ENCODE peak calls at places on chromosomes 5 and 9, in eight cellular contexts. Q is mammary epithelial cell; P is left ventricle myocardium inferior; K is CD4-positive, alpha-beta memory T cell; X is A549; O is adrenal gland; U is gastrocnemius medialis; D is fibroblast of pulmonary artery. N is an unnamed sample.

GRCh38 chr5:163565931-163566608 is 60.7 kb downstream of the MAT2B start:
- DNase-seq in Q (peak), P (no peak), K (peak), X (peak), O (peak), U (no peak), D (peak), N (peak)

GRCh38 chr5:125038477-125038876 is 292.0 kb upstream of the ZNF608 start:
- DNase-seq in Q (no peak), P (no peak), K (no peak), X (no peak), O (no peak), U (no peak), D (no peak), N (no peak)

GRCh38 chr5:115787426-115787825 is 29.0 kb downstream of the CDO1 start:
- DNase-seq in Q (no peak), P (no peak), K (no peak), X (no peak), O (no peak), U (no peak), D (no peak), N (no peak)

GRCh38 chr5:56350595-56351170 is 117.6 kb upstream of the ANKRD55 start:
- DNase-seq in Q (peak), P (peak), K (no peak), X (peak), O (peak), U (peak), D (peak), N (no peak)

GRCh38 chr5:122200456-122200855 is 71.1 kb downstream of the ZNF474 start:
- DNase-seq in Q (no peak), P (no peak), K (no peak), X (no peak), O (no peak), U (no peak), D (no peak), N (no peak)

GRCh38 chr9:92236465-92236864 is 57.0 kb downstream of the IARS1 start:
- DNase-seq in Q (no peak), P (no peak), K (no peak), X (no peak), O (no peak), U (no peak), D (no peak), N (no peak)

GRCh38 chr5:24444439-24444838 is 200.3 kb downstream of the CDH10 start:
- DNase-seq in Q (no peak), P (no peak), K (no peak), X (no peak), O (no peak), U (no peak), D (no peak), N (no peak)

GRCh38 chr9:37676411-37676830 is 25.7 kb downstream of the FRMPD1 start:
- DNase-seq in Q (no peak), P (no peak), K (no peak), X (no peak), O (no peak), U (peak), D (no peak), N (no peak)

GRCh38 chr9:468766-469496 is 254.3 kb downstream of the DOCK8 start:
- DNase-seq in Q (no peak), P (no peak), K (no peak), X (no peak), O (no peak), U (no peak), D (no peak), N (no peak)

GRCh38 chr5:142685418-142686209 is at the start of gene FGF1:
- DNase-seq in Q (peak), P (peak), K (no peak), X (no peak), O (no peak), U (no peak), D (no peak), N (no peak)

GRCh38 chr9:114906922-114907571 is 23.3 kb downstream of the TNFSF8 start:
- DNase-seq in Q (peak), P (no peak), K (no peak), X (peak), O (peak), U (no peak), D (peak), N (no peak)

GRCh38 chr5:166772770-166773169 is 1518.7 kb upstream of the WWC1 start:
- DNase-seq in Q (peak), P (no peak), K (no peak), X (no peak), O (no peak), U (no peak), D (peak), N (no peak)

GRCh38 chr9:106583751-106584150 is 279.2 kb upstream of the ZNF462 start:
- DNase-seq in Q (peak), P (no peak), K (no peak), X (no peak), O (no peak), U (no peak), D (no peak), N (no peak)

GRCh38 chr5:11363779-11364178 is 540.5 kb downstream of the CTNND2 start:
- DNase-seq in Q (no peak), P (no peak), K (no peak), X (no peak), O (no peak), U (no peak), D (no peak), N (no peak)

GRCh38 chr5:37836173-37837100 is 3.4 kb downstream of the GDNF start:
- DNase-seq in Q (peak), P (peak), K (no peak), X (no peak), O (no peak), U (no peak), D (peak), N (no peak)

GRCh38 chr9:89412951-89413350 is 85.0 kb downstream of the SEMA4D start:
- DNase-seq in Q (no peak), P (no peak), K (no peak), X (no peak), O (no peak), U (no peak), D (no peak), N (no peak)

GRCh38 chr5:14143843-14144585 is 872 bp downstream of the TRIO start:
- DNase-seq in Q (peak), P (peak), K (peak), X (no peak), O (peak), U (peak), D (no peak), N (no peak)

DNA sequence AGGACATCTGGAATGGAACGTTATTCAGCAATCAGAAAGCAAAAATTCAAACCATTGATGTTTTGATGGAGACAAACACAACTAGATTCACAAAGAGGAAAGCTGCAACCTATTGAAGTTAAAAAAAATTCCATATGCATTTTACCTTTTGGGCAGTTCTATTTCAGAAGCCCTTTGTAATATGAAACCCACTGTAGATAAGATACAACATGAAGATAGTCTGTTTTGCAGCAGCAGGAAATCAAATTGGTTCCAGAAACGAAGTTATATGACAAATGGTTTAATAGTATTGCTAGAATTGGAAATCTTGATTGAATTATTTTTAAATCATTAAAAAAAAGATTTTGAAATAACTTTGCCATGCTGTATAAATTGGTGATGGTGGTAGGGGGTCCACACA is 872 bp downstream of the LIX1 start:
- DNase-seq in Q (no peak), P (no peak), K (no peak), X (no peak), O (no peak), U (no peak), D (no peak), N (no peak)
- H3K4me3 ChIP-seq in Q (no peak), P (no peak), K (no peak), X (no peak), O (no peak), U (no peak), D (no peak), N (no peak)

GRCh38 chr5:174723979-174724483 is 351 bp upstream of the MSX2 start:
- DNase-seq in Q (peak), P (no peak), K (no peak), X (peak), O (no peak), U (no peak), D (peak), N (no peak)

GRCh38 chr5:174726916-174727793 is 2.8 kb downstream of the MSX2 start:
- DNase-seq in Q (no peak), P (no peak), K (no peak), X (no peak), O (no peak), U (no peak), D (no peak), N (no peak)

GRCh38 chr5:174725991-174726601 is 1.7 kb downstream of the MSX2 start:
- DNase-seq in Q (no peak), P (no peak), K (no peak), X (no peak), O (no peak), U (no peak), D (no peak), N (no peak)

GRCh38 chr5:174724484-174725260 is at the start of gene MSX2:
- DNase-seq in Q (peak), P (peak), K (peak), X (peak), O (peak), U (peak), D (peak), N (no peak)

GRCh38 chr5:174725261-174725990 is 1.0 kb downstream of the MSX2 start:
- DNase-seq in Q (peak), P (no peak), K (no peak), X (no peak), O (no peak), U (no peak), D (no peak), N (no peak)
- H3K4me3 ChIP-seq in Q (peak), P (peak), K (no peak), X (peak), O (peak), U (peak), D (peak), N (no peak)

DNA sequence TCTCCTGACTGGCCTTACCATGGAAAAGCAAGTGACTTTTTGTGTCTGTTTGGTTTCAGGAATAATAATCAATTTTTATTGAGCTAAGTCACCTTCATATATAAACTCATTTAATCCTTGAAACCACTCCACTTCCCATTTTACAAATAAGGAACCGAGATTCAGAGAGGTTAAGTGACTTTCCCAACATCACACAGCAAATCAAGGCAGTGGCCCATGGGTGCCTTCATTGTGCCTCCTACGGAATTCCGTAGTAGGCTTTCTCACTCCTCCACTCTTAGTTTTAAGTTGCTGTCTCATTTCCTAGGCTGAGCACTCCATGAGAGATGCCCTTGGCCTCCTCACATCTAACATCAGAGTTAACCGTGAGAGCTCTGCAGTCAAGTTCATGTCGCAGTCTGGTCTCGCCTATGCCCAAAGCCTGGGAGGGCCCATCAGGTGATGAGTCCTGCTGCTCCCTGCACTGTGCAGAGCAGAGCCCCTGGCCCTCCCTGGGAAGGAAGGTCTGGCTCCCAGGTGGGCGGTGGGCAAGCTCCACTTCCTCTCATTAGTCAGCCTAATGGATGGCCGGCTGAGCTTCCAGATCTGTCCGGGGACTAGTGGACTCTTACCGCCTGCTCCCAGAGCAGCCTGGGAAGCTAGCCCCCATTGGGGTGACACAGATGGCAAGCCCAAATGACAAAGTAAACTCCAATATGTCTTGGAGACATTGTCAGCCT is 123.3 kb downstream of the MVB12B start:
- DNase-seq in Q (no peak), P (no peak), K (no peak), X (no peak), O (no peak), U (no peak), D (no peak), N (no peak)
- H3K4me3 ChIP-seq in Q (no peak), P (no peak), K (no peak), X (no peak), O (no peak), U (no peak), D (no peak), N (no peak)

DNA sequence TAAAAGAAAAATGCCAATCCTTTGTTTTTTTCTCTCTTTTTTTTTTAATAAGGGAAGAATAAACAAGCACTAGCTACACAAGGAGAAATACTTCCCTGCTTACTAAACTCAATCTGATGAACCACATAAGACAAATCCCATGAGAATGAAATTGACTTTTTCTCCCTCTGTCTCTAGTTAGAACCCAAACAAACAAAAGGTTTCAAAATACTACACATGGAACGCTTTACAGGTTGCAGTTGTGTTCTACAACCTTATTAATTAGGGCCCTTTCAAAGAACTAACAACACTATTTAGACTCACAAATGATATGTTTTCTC is 124.5 kb downstream of the PDE4D start:
- DNase-seq in Q (no peak), P (no peak), K (no peak), X (no peak), O (no peak), U (no peak), D (peak), N (no peak)
- H3K4me3 ChIP-seq in Q (peak), P (peak), K (no peak), X (peak), O (peak), U (peak), D (peak), N (no peak)

GRCh38 chr9:86324901-86325300 is 29.3 kb downstream of the TUT7 start:
- DNase-seq in Q (no peak), P (no peak), K (no peak), X (no peak), O (no peak), U (no peak), D (no peak), N (no peak)

GRCh38 chr9:86321373-86321772 is 32.8 kb downstream of the TUT7 start:
- DNase-seq in Q (peak), P (no peak), K (no peak), X (peak), O (peak), U (no peak), D (peak), N (no peak)

GRCh38 chr9:86324308-86324707 is 29.9 kb downstream of the TUT7 start:
- DNase-seq in Q (no peak), P (no peak), K (no peak), X (no peak), O (no peak), U (no peak), D (peak), N (no peak)

GRCh38 chr9:86326536-86326935 is 27.7 kb downstream of the TUT7 start:
- DNase-seq in Q (no peak), P (no peak), K (no peak), X (no peak), O (no peak), U (no peak), D (no peak), N (no peak)

DNA sequence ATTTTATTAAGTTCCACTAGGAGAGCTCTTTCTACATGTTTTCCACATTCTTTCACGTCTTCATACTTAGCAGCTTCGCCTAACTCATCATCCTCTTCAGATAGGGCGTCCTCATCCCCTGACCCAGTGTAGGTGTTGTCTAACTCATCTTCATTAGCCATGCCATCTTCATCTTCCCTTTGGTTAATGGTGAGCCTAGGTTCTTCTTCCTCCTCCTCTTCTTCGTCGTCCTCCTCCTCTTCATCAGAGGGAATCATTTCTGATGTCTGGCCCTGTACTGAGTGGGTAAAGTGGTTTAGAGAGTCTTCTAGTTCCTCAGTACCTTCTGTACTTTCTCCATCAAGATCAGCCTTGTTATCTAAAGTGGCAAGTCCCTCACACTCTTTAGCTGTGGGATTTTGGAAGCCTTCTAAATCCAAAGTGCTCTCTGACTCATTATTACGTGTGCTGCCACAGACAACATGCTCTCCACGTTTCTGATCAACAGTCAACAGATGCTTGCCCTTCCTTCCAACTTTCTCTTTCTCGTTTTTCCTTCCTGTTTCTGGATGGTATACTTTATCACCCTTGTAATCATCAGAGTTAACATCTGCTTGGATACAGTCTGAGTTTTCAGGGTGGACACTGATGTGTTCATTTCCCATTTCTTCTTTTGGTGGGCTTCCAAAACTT is 31.1 kb downstream of the TUT7 start:
- DNase-seq in Q (no peak), P (no peak), K (no peak), X (no peak), O (no peak), U (no peak), D (peak), N (no peak)
- H3K4me3 ChIP-seq in Q (no peak), P (no peak), K (no peak), X (no peak), O (no peak), U (no peak), D (no peak), N (no peak)

GRCh38 chr9:78028926-78029325 is 2.7 kb downstream of the GNAQ start:
- DNase-seq in Q (no peak), P (no peak), K (no peak), X (no peak), O (no peak), U (no peak), D (no peak), N (no peak)
- H3K4me3 ChIP-seq in Q (peak), P (peak), K (peak), X (no peak), O (peak), U (peak), D (peak), N (peak)

DNA sequence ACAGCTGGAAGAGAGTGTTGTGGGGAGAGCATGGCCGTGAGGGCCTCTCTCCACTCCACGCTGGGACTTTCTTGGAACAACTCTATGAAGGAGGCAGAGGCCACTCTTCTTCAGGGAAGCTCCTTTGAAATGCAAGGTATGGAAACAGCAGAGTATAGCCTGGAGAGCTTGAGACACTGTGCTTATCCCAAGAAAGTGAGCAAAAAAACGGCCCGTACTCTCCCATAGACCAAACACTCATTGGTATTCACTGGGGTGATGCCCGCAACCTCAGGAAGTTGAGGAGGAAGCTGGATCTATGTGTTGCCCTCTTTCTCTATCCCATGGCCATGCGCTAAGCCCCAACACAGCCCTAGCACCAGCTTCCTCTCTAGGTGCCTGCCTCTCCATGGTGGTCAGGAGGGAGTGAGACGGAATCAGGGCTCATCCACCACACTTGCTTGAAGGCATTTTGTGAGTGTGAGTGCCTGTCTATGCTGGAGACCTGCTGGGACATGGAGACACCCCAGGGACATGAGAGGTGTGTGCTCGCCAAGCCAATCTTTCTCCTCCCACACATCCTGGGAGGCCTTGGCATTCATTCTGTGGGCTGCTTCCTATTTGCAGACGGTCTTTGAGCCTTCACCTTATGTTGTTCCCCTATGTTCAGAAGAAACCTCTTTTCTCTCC is 616.6 kb downstream of the IRX1 start:
- DNase-seq in Q (no peak), P (no peak), K (no peak), X (no peak), O (no peak), U (no peak), D (no peak), N (no peak)
- H3K4me3 ChIP-seq in Q (no peak), P (no peak), K (no peak), X (no peak), O (no peak), U (no peak), D (no peak), N (no peak)

GRCh38 chr9:134895849-134896833 is 15.5 kb downstream of the FCN2 start:
- DNase-seq in Q (peak), P (peak), K (no peak), X (peak), O (peak), U (peak), D (peak), N (no peak)
- H3K4me3 ChIP-seq in Q (no peak), P (no peak), K (no peak), X (no peak), O (peak), U (no peak), D (no peak), N (no peak)